ENCODE peak calls at places on chromosomes 12 and 14, in six cellular contexts. One of them, this sample, is unnamed.
A peak's percentile ranks its signal among the peaks of the same experiment; 100 is the strongest.

GRCh38 chr14:35435177-35435576 is 30.6 kb upstream of the NFKBIA start:
- DNase-seq in activated CD4-positive, alpha-beta T cell treated with anti-CD3 and anti-CD28 coated beads for 4 hours: no peak
- DNase-seq in globus pallidus: no peak
- DNase-seq in stimulated activated CD4-positive, alpha-beta T cell treated with anti-CD3 and anti-CD28 coated beads, Interleukin-1b, Interleukin-23, amount 100 ng/mL, for 48 hours: no peak
- DNase-seq in HEK293T: no peak
- DNase-seq in colonic mucosa: no peak
- DNase-seq in this sample: no peak

GRCh38 chr12:65500121-65500846 is 221.8 kb downstream of the MSRB3 start:
- DNase-seq in colonic mucosa: no peak
- DNase-seq in activated CD4-positive, alpha-beta T cell treated with anti-CD3 and anti-CD28 coated beads for 4 hours: no peak
- DNase-seq in HEK293T: no peak
- DNase-seq in globus pallidus: no peak
- DNase-seq in stimulated activated CD4-positive, alpha-beta T cell treated with anti-CD3 and anti-CD28 coated beads, Interleukin-1b, Interleukin-23, amount 100 ng/mL, for 48 hours: no peak
- DNase-seq in this sample: no peak

GRCh38 chr12:104724992-104725585 is 233.0 kb downstream of the SLC41A2 start:
- DNase-seq in colonic mucosa: no peak
- DNase-seq in globus pallidus: no peak
- DNase-seq in HEK293T: no peak
- DNase-seq in stimulated activated CD4-positive, alpha-beta T cell treated with anti-CD3 and anti-CD28 coated beads, Interleukin-1b, Interleukin-23, amount 100 ng/mL, for 48 hours: no peak
- DNase-seq in activated CD4-positive, alpha-beta T cell treated with anti-CD3 and anti-CD28 coated beads for 4 hours: no peak
- DNase-seq in this sample: no peak

GRCh38 chr12:18965210-18965609 is 164.3 kb upstream of the PLEKHA5 start:
- DNase-seq in activated CD4-positive, alpha-beta T cell treated with anti-CD3 and anti-CD28 coated beads for 4 hours: no peak
- DNase-seq in colonic mucosa: no peak
- DNase-seq in HEK293T: no peak
- DNase-seq in globus pallidus: no peak
- DNase-seq in stimulated activated CD4-positive, alpha-beta T cell treated with anti-CD3 and anti-CD28 coated beads, Interleukin-1b, Interleukin-23, amount 100 ng/mL, for 48 hours: no peak
- DNase-seq in this sample: no peak

GRCh38 chr12:109418848-109419474 is 58.1 kb downstream of the KCTD10 start:
- DNase-seq in HEK293T: no peak
- DNase-seq in globus pallidus: no peak
- DNase-seq in activated CD4-positive, alpha-beta T cell treated with anti-CD3 and anti-CD28 coated beads for 4 hours: no peak
- DNase-seq in colonic mucosa: no peak
- DNase-seq in stimulated activated CD4-positive, alpha-beta T cell treated with anti-CD3 and anti-CD28 coated beads, Interleukin-1b, Interleukin-23, amount 100 ng/mL, for 48 hours: no peak
- DNase-seq in this sample: no peak

GRCh38 chr14:66944872-66945271 is 244.4 kb upstream of the GARIN2 start:
- DNase-seq in HEK293T: no peak
- DNase-seq in stimulated activated CD4-positive, alpha-beta T cell treated with anti-CD3 and anti-CD28 coated beads, Interleukin-1b, Interleukin-23, amount 100 ng/mL, for 48 hours: peak; percentile 1
- DNase-seq in activated CD4-positive, alpha-beta T cell treated with anti-CD3 and anti-CD28 coated beads for 4 hours: no peak
- DNase-seq in globus pallidus: no peak
- DNase-seq in colonic mucosa: no peak
- DNase-seq in this sample: no peak

GRCh38 chr12:22480016-22480415 is 64.3 kb downstream of the C2CD5 start:
- DNase-seq in activated CD4-positive, alpha-beta T cell treated with anti-CD3 and anti-CD28 coated beads for 4 hours: no peak
- DNase-seq in colonic mucosa: no peak
- DNase-seq in globus pallidus: no peak
- DNase-seq in stimulated activated CD4-positive, alpha-beta T cell treated with anti-CD3 and anti-CD28 coated beads, Interleukin-1b, Interleukin-23, amount 100 ng/mL, for 48 hours: no peak
- DNase-seq in HEK293T: no peak
- DNase-seq in this sample: no peak

GRCh38 chr14:68363841-68364711 is 428.8 kb downstream of the ZFP36L1 start:
- DNase-seq in colonic mucosa: no peak
- DNase-seq in globus pallidus: peak; percentile 56
- DNase-seq in stimulated activated CD4-positive, alpha-beta T cell treated with anti-CD3 and anti-CD28 coated beads, Interleukin-1b, Interleukin-23, amount 100 ng/mL, for 48 hours: no peak
- DNase-seq in activated CD4-positive, alpha-beta T cell treated with anti-CD3 and anti-CD28 coated beads for 4 hours: no peak
- DNase-seq in HEK293T: peak; percentile 56
- DNase-seq in this sample: no peak

This sample was measured in GDM1.